ENCODE peak calls at places on chromosomes 11 and 22, in ten cellular contexts. S is NCI-H2029 treated with DMSO at 0.1 percent for 48 hours; Q is CD8-positive, alpha-beta T cell; K is T-helper 1 cell; C is left colon; B is ovary; X is A549; Z is T follicular helper cell; R is fibroblast of mammary gland; U is germinal center. V is an unnamed sample.

GRCh38 chr11:62392944-62393628 is 25.7 kb upstream of the SCGB1A1 start:
- DNase-seq in S (no peak), Z (no peak), K (no peak), Q (no peak), U (peak), C (no peak), X (peak), R (no peak), B (no peak), V (peak)

GRCh38 chr11:130390071-130390758 is 38.2 kb downstream of the ADAMTS8 start:
- DNase-seq in X (peak), S (peak), Z (no peak), C (no peak), R (peak), K (no peak), U (no peak), Q (no peak), B (no peak), V (peak)

GRCh38 chr11:68867067-68867466 is 25.4 kb upstream of the CPT1A start:
- DNase-seq in X (no peak), K (no peak), C (no peak), S (no peak), Q (no peak), B (no peak), R (no peak), Z (no peak), U (no peak), V (no peak)

GRCh38 chr11:111846640-111847039 is 24.7 kb downstream of the ALG9 start:
- DNase-seq in B (no peak), C (no peak), R (peak), U (no peak), X (no peak), S (no peak), Z (no peak), Q (no peak), K (no peak), V (no peak)

GRCh38 chr22:19463491-19464469 is 15.2 kb downstream of the UFD1 start:
- DNase-seq in X (no peak), Z (no peak), R (peak), K (no peak), Q (no peak), C (no peak), S (no peak), B (no peak), U (no peak), V (no peak)

GRCh38 chr11:102530558-102530957 is at the start of gene MMP7:
- DNase-seq in S (no peak), C (peak), K (no peak), R (peak), Q (no peak), B (no peak), U (no peak), X (peak), Z (no peak), V (peak)

GRCh38 chr11:104151404-104152204 is 12.3 kb downstream of the PDGFD start:
- DNase-seq in R (peak), U (peak), S (no peak), Q (no peak), C (no peak), X (no peak), K (no peak), Z (no peak), B (no peak), V (peak)

GRCh38 chr11:65384301-65384889 is 1.9 kb upstream of the SLC25A45 start:
- DNase-seq in B (no peak), S (no peak), Z (no peak), C (no peak), R (peak), K (no peak), Q (no peak), U (no peak), X (no peak), V (no peak)

GRCh38 chr11:27211370-27212127 is 151.5 kb downstream of the CCDC34 start:
- DNase-seq in Q (no peak), B (no peak), C (no peak), K (no peak), R (no peak), U (no peak), S (no peak), X (no peak), Z (no peak), V (no peak)

GRCh38 chr11:1467270-1467669 is 19.3 kb downstream of the MOB2 start:
- DNase-seq in U (no peak), K (no peak), B (no peak), Z (no peak), X (no peak), C (no peak), R (no peak), Q (no peak), S (no peak), V (peak)

GRCh38 chr11:13316528-13316961 is 39.0 kb downstream of the BMAL1 start:
- DNase-seq in U (no peak), Z (no peak), K (no peak), R (peak), B (peak), Q (no peak), X (no peak), C (no peak), S (no peak), V (no peak)

GRCh38 chr11:59158206-59159068 is 13.5 kb upstream of the DTX4 start:
- DNase-seq in X (peak), S (peak), B (no peak), C (peak), Z (peak), K (no peak), Q (peak), U (peak), R (peak), V (peak)

GRCh38 chr11:108629274-108629673 is 35.6 kb upstream of the DDX10 start:
- DNase-seq in X (no peak), Z (no peak), B (no peak), K (no peak), U (no peak), R (no peak), S (no peak), Q (no peak), C (peak), V (no peak)

GRCh38 chr22:48585916-48586798 is 1241.5 kb downstream of the BRD1 start:
- DNase-seq in R (no peak), K (no peak), B (no peak), S (no peak), X (no peak), Q (no peak), C (peak), Z (no peak), U (no peak), V (peak)

GRCh38 chr11:34065505-34066203 is 14.1 kb downstream of the CAPRIN1 start:
- DNase-seq in Z (no peak), C (no peak), S (no peak), Q (peak), X (no peak), B (no peak), U (no peak), R (peak), K (no peak), V (no peak)

GRCh38 chr11:910044-910588 is 494 bp downstream of the CHID1 start:
- DNase-seq in Q (no peak), S (no peak), C (no peak), B (no peak), U (peak), X (no peak), K (no peak), Z (no peak), R (no peak), V (no peak)

V was measured in left kidney.